ENCODE peak calls at places on chromosomes 4 and X, in ten cellular contexts. One of them, this sample, is unnamed. For H3K4me1 and H3K36me3, the result is how much of the 10 kb centered on the place peaks cover.

GRCh38 chr4:67083496-67083895 is 461.8 kb downstream of the CENPC start:
- DNase-seq in tibial artery: no peak
- DNase-seq in psoas muscle: no peak
- DNase-seq in CD8-positive, alpha-beta T cell: no peak
- DNase-seq in mammary epithelial cell: no peak
- DNase-seq in testis: no peak
- DNase-seq in body of pancreas: no peak
- DNase-seq in right atrium auricular region: no peak
- DNase-seq in heart left ventricle: no peak
- DNase-seq in Peyer's patch: no peak
- DNase-seq in this sample: no peak

GRCh38 chr4:76687730-76688441 is 210.1 kb downstream of the SOWAHB start:
- DNase-seq in psoas muscle: no peak
- DNase-seq in body of pancreas: no peak
- DNase-seq in heart left ventricle: no peak
- DNase-seq in CD8-positive, alpha-beta T cell: no peak
- DNase-seq in mammary epithelial cell: peak
- DNase-seq in Peyer's patch: no peak
- DNase-seq in tibial artery: no peak
- DNase-seq in right atrium auricular region: no peak
- DNase-seq in testis: no peak
- DNase-seq in this sample: no peak

GRCh38 chr4:85968945-85969830 is 390.7 kb downstream of the MAPK10 start:
- DNase-seq in heart left ventricle: no peak
- DNase-seq in body of pancreas: no peak
- DNase-seq in psoas muscle: no peak
- DNase-seq in Peyer's patch: no peak
- DNase-seq in testis: no peak
- DNase-seq in mammary epithelial cell: peak
- DNase-seq in CD8-positive, alpha-beta T cell: no peak
- DNase-seq in right atrium auricular region: no peak
- DNase-seq in tibial artery: no peak
- DNase-seq in this sample: no peak

GRCh38 chr4:113979973-113980615 is 647 bp upstream of the ARSJ start:
- DNase-seq in testis: no peak
- DNase-seq in heart left ventricle: no peak
- DNase-seq in Peyer's patch: no peak
- DNase-seq in CD8-positive, alpha-beta T cell: no peak
- DNase-seq in right atrium auricular region: no peak
- DNase-seq in body of pancreas: no peak
- DNase-seq in tibial artery: no peak
- DNase-seq in psoas muscle: no peak
- DNase-seq in mammary epithelial cell: peak
- DNase-seq in this sample: no peak

GRCh38 chr4:107837298-107837697 is 12.6 kb downstream of the SGMS2 start:
- DNase-seq in body of pancreas: no peak
- DNase-seq in CD8-positive, alpha-beta T cell: no peak
- DNase-seq in Peyer's patch: peak
- DNase-seq in heart left ventricle: no peak
- DNase-seq in testis: no peak
- DNase-seq in right atrium auricular region: no peak
- DNase-seq in psoas muscle: no peak
- DNase-seq in mammary epithelial cell: no peak
- DNase-seq in tibial artery: no peak
- DNase-seq in this sample: no peak

GRCh38 chr4:159607824-159608223 is 504.9 kb downstream of the RAPGEF2 start:
- DNase-seq in tibial artery: no peak
- DNase-seq in testis: no peak
- DNase-seq in mammary epithelial cell: peak
- DNase-seq in body of pancreas: no peak
- DNase-seq in CD8-positive, alpha-beta T cell: no peak
- DNase-seq in Peyer's patch: no peak
- DNase-seq in heart left ventricle: no peak
- DNase-seq in right atrium auricular region: no peak
- DNase-seq in psoas muscle: no peak
- DNase-seq in this sample: no peak

GRCh38 chr4:118167306-118167705 is 133.0 kb downstream of the NDST3 start:
- DNase-seq in right atrium auricular region: no peak
- DNase-seq in Peyer's patch: no peak
- DNase-seq in testis: no peak
- DNase-seq in body of pancreas: no peak
- DNase-seq in psoas muscle: no peak
- DNase-seq in heart left ventricle: no peak
- DNase-seq in mammary epithelial cell: no peak
- DNase-seq in tibial artery: no peak
- DNase-seq in CD8-positive, alpha-beta T cell: no peak
- DNase-seq in this sample: no peak

GRCh38 chrX:19833034-19833677 is 54.2 kb downstream of the SH3KBP1 start:
- DNase-seq in testis: no peak
- DNase-seq in tibial artery: no peak
- DNase-seq in CD8-positive, alpha-beta T cell: no peak
- DNase-seq in body of pancreas: no peak
- DNase-seq in right atrium auricular region: no peak
- DNase-seq in mammary epithelial cell: no peak
- DNase-seq in heart left ventricle: no peak
- DNase-seq in psoas muscle: no peak
- DNase-seq in Peyer's patch: no peak
- DNase-seq in this sample: no peak

GRCh38 chrX:152480269-152481212 is 29.4 kb upstream of the GABRA3 start:
- DNase-seq in tibial artery: no peak
- DNase-seq in Peyer's patch: no peak
- DNase-seq in body of pancreas: no peak
- DNase-seq in CD8-positive, alpha-beta T cell: no peak
- DNase-seq in heart left ventricle: no peak
- DNase-seq in testis: no peak
- DNase-seq in mammary epithelial cell: no peak
- DNase-seq in psoas muscle: no peak
- DNase-seq in right atrium auricular region: no peak
- DNase-seq in this sample: no peak

GRCh38 chrX:38656350-38656915 is 95.1 kb downstream of the TSPAN7 start:
- DNase-seq in body of pancreas: no peak
- DNase-seq in tibial artery: no peak
- DNase-seq in mammary epithelial cell: no peak
- DNase-seq in testis: no peak
- DNase-seq in right atrium auricular region: no peak
- DNase-seq in Peyer's patch: no peak
- DNase-seq in heart left ventricle: no peak
- DNase-seq in CD8-positive, alpha-beta T cell: no peak
- DNase-seq in psoas muscle: no peak
- DNase-seq in this sample: no peak
- H3K4me1 ChIP-seq in body of pancreas: under half
- H3K4me1 ChIP-seq in tibial artery: under half
- H3K4me1 ChIP-seq in mammary epithelial cell: under half
- H3K4me1 ChIP-seq in testis: under half
- H3K4me1 ChIP-seq in right atrium auricular region: under half
- H3K4me1 ChIP-seq in Peyer's patch: under half
- H3K4me1 ChIP-seq in heart left ventricle: under half
- H3K4me1 ChIP-seq in CD8-positive, alpha-beta T cell: under half
- H3K4me1 ChIP-seq in psoas muscle: under half
- H3K4me1 ChIP-seq in this sample: under half

GRCh38 chr4:186587416-186588018 is 32.1 kb upstream of the MTNR1A start:
- DNase-seq in heart left ventricle: peak
- DNase-seq in testis: peak
- DNase-seq in mammary epithelial cell: no peak
- DNase-seq in Peyer's patch: peak
- DNase-seq in psoas muscle: peak
- DNase-seq in right atrium auricular region: peak
- DNase-seq in CD8-positive, alpha-beta T cell: peak
- DNase-seq in tibial artery: peak
- DNase-seq in body of pancreas: peak
- DNase-seq in this sample: peak

GRCh38 chr4:186588503-186588902 is 33.1 kb upstream of the MTNR1A start:
- DNase-seq in mammary epithelial cell: no peak
- DNase-seq in body of pancreas: no peak
- DNase-seq in psoas muscle: no peak
- DNase-seq in Peyer's patch: no peak
- DNase-seq in heart left ventricle: no peak
- DNase-seq in right atrium auricular region: no peak
- DNase-seq in testis: no peak
- DNase-seq in tibial artery: no peak
- DNase-seq in CD8-positive, alpha-beta T cell: no peak
- DNase-seq in this sample: no peak

GRCh38 chr4:186581421-186581820 is 26.1 kb upstream of the MTNR1A start:
- DNase-seq in CD8-positive, alpha-beta T cell: no peak
- DNase-seq in testis: no peak
- DNase-seq in psoas muscle: no peak
- DNase-seq in mammary epithelial cell: no peak
- DNase-seq in Peyer's patch: no peak
- DNase-seq in heart left ventricle: no peak
- DNase-seq in tibial artery: no peak
- DNase-seq in body of pancreas: no peak
- DNase-seq in right atrium auricular region: no peak
- DNase-seq in this sample: no peak

GRCh38 chr4:186586190-186586589 is 30.8 kb upstream of the MTNR1A start:
- DNase-seq in right atrium auricular region: no peak
- DNase-seq in testis: no peak
- DNase-seq in tibial artery: no peak
- DNase-seq in Peyer's patch: no peak
- DNase-seq in body of pancreas: no peak
- DNase-seq in CD8-positive, alpha-beta T cell: no peak
- DNase-seq in mammary epithelial cell: no peak
- DNase-seq in psoas muscle: no peak
- DNase-seq in heart left ventricle: no peak
- DNase-seq in this sample: no peak

GRCh38 chr4:186584912-186585311 is 29.5 kb upstream of the MTNR1A start:
- DNase-seq in tibial artery: no peak
- DNase-seq in body of pancreas: no peak
- DNase-seq in right atrium auricular region: no peak
- DNase-seq in Peyer's patch: no peak
- DNase-seq in psoas muscle: no peak
- DNase-seq in heart left ventricle: no peak
- DNase-seq in testis: no peak
- DNase-seq in mammary epithelial cell: no peak
- DNase-seq in CD8-positive, alpha-beta T cell: no peak
- DNase-seq in this sample: no peak
- H3K36me3 ChIP-seq in tibial artery: under half
- H3K36me3 ChIP-seq in body of pancreas: under half
- H3K36me3 ChIP-seq in right atrium auricular region: under half
- H3K36me3 ChIP-seq in Peyer's patch: under half
- H3K36me3 ChIP-seq in psoas muscle: under half
- H3K36me3 ChIP-seq in heart left ventricle: under half
- H3K36me3 ChIP-seq in testis: under half
- H3K36me3 ChIP-seq in mammary epithelial cell: half or more
- H3K36me3 ChIP-seq in CD8-positive, alpha-beta T cell: under half
- H3K36me3 ChIP-seq in this sample: under half

GRCh38 chr4:150140774-150141400 is 62.6 kb downstream of the DCLK2 start:
- DNase-seq in body of pancreas: no peak
- DNase-seq in right atrium auricular region: no peak
- DNase-seq in tibial artery: no peak
- DNase-seq in psoas muscle: no peak
- DNase-seq in CD8-positive, alpha-beta T cell: no peak
- DNase-seq in testis: no peak
- DNase-seq in mammary epithelial cell: peak
- DNase-seq in Peyer's patch: no peak
- DNase-seq in heart left ventricle: no peak
- DNase-seq in this sample: no peak

GRCh38 chr4:150142831-150143230 is 64.6 kb downstream of the DCLK2 start:
- DNase-seq in body of pancreas: no peak
- DNase-seq in psoas muscle: no peak
- DNase-seq in testis: no peak
- DNase-seq in CD8-positive, alpha-beta T cell: no peak
- DNase-seq in Peyer's patch: no peak
- DNase-seq in tibial artery: no peak
- DNase-seq in right atrium auricular region: no peak
- DNase-seq in heart left ventricle: no peak
- DNase-seq in mammary epithelial cell: no peak
- DNase-seq in this sample: no peak

GRCh38 chr4:150136481-150136880 is 58.2 kb downstream of the DCLK2 start:
- DNase-seq in Peyer's patch: no peak
- DNase-seq in CD8-positive, alpha-beta T cell: no peak
- DNase-seq in heart left ventricle: no peak
- DNase-seq in right atrium auricular region: no peak
- DNase-seq in testis: no peak
- DNase-seq in tibial artery: no peak
- DNase-seq in body of pancreas: no peak
- DNase-seq in mammary epithelial cell: no peak
- DNase-seq in psoas muscle: no peak
- DNase-seq in this sample: no peak

GRCh38 chr4:150136036-150136435 is 57.8 kb downstream of the DCLK2 start:
- DNase-seq in mammary epithelial cell: no peak
- DNase-seq in testis: no peak
- DNase-seq in CD8-positive, alpha-beta T cell: no peak
- DNase-seq in heart left ventricle: no peak
- DNase-seq in psoas muscle: no peak
- DNase-seq in Peyer's patch: no peak
- DNase-seq in tibial artery: no peak
- DNase-seq in right atrium auricular region: no peak
- DNase-seq in body of pancreas: no peak
- DNase-seq in this sample: no peak

DNA sequence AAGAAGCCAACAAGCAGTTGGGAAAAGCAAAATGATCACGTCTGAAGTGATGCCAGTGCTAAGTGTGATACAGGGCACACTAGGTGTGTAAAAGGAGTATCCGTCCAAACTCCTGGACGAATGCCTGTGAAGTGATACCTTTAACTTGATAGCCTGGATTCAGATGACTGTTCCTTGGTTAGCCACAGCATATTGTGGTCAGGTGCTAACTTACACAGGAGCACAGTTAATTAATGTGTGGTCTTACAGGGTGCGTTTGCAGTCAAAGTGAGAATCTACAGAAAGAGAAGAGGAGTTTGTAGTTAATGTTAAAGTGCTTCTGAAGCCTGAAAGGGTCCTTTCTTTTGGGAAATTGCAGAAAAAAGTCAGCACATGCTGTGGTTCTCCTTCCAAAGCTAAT is 61.1 kb downstream of the DCLK2 start:
- DNase-seq in tibial artery: no peak
- DNase-seq in CD8-positive, alpha-beta T cell: no peak
- DNase-seq in body of pancreas: no peak
- DNase-seq in mammary epithelial cell: peak
- DNase-seq in psoas muscle: no peak
- DNase-seq in testis: no peak
- DNase-seq in Peyer's patch: no peak
- DNase-seq in right atrium auricular region: no peak
- DNase-seq in heart left ventricle: no peak
- DNase-seq in this sample: no peak
- H3K4me1 ChIP-seq in tibial artery: under half
- H3K4me1 ChIP-seq in CD8-positive, alpha-beta T cell: under half
- H3K4me1 ChIP-seq in body of pancreas: under half
- H3K4me1 ChIP-seq in mammary epithelial cell: under half
- H3K4me1 ChIP-seq in psoas muscle: under half
- H3K4me1 ChIP-seq in testis: under half
- H3K4me1 ChIP-seq in Peyer's patch: under half
- H3K4me1 ChIP-seq in right atrium auricular region: under half
- H3K4me1 ChIP-seq in heart left ventricle: under half
- H3K4me1 ChIP-seq in this sample: under half

GRCh38 chr4:37844204-37844603 is 17.7 kb downstream of the PGM2 start:
- DNase-seq in heart left ventricle: no peak
- DNase-seq in testis: no peak
- DNase-seq in mammary epithelial cell: no peak
- DNase-seq in psoas muscle: no peak
- DNase-seq in body of pancreas: no peak
- DNase-seq in tibial artery: no peak
- DNase-seq in Peyer's patch: no peak
- DNase-seq in right atrium auricular region: no peak
- DNase-seq in CD8-positive, alpha-beta T cell: no peak
- DNase-seq in this sample: no peak

GRCh38 chr4:37845201-37845600 is 18.7 kb downstream of the PGM2 start:
- DNase-seq in tibial artery: no peak
- DNase-seq in CD8-positive, alpha-beta T cell: no peak
- DNase-seq in testis: no peak
- DNase-seq in Peyer's patch: no peak
- DNase-seq in right atrium auricular region: no peak
- DNase-seq in psoas muscle: no peak
- DNase-seq in mammary epithelial cell: no peak
- DNase-seq in body of pancreas: no peak
- DNase-seq in heart left ventricle: no peak
- DNase-seq in this sample: no peak

GRCh38 chr4:37847311-37847710 is 20.8 kb downstream of the PGM2 start:
- DNase-seq in psoas muscle: no peak
- DNase-seq in heart left ventricle: no peak
- DNase-seq in body of pancreas: no peak
- DNase-seq in testis: no peak
- DNase-seq in tibial artery: no peak
- DNase-seq in CD8-positive, alpha-beta T cell: no peak
- DNase-seq in Peyer's patch: no peak
- DNase-seq in right atrium auricular region: no peak
- DNase-seq in mammary epithelial cell: peak
- DNase-seq in this sample: no peak
- H3K36me3 ChIP-seq in psoas muscle: under half
- H3K36me3 ChIP-seq in heart left ventricle: under half
- H3K36me3 ChIP-seq in body of pancreas: under half
- H3K36me3 ChIP-seq in testis: under half
- H3K36me3 ChIP-seq in tibial artery: under half
- H3K36me3 ChIP-seq in CD8-positive, alpha-beta T cell: under half
- H3K36me3 ChIP-seq in Peyer's patch: half or more
- H3K36me3 ChIP-seq in right atrium auricular region: half or more
- H3K36me3 ChIP-seq in mammary epithelial cell: under half
- H3K36me3 ChIP-seq in this sample: under half

This sample was measured in CD8-positive, alpha-beta memory T cell.